ENCODE peak calls at places on chromosome 6, in six cellular contexts. P is stimulated activated CD4-positive, alpha-beta T cell treated with anti-CD3 and anti-CD28 coated beads, Interleukin-12 subunit alpha, Interleukin-12 subunit beta, amount 100 ng/mL, for 4 hours; G is upper lobe of right lung; N is HCT116; K is memory B cell; Y is GM12865. C is an unnamed sample.

GRCh38 chr6:79040083-79040482 is 38.0 kb downstream of the PHIP start:
- DNase-seq in N (no peak), K (no peak), P (no peak), Y (peak), G (no peak), C (no peak)

GRCh38 chr6:96465321-96465903 is 56.2 kb upstream of the UFL1 start:
- DNase-seq in G (no peak), P (no peak), Y (peak), K (no peak), N (no peak), C (no peak)

GRCh38 chr6:78347191-78347916 is 520.0 kb upstream of the IRAK1BP1 start:
- DNase-seq in Y (no peak), N (no peak), G (no peak), P (no peak), K (no peak), C (no peak)

GRCh38 chr6:135052939-135053338 is 1.7 kb downstream of the HBS1L start:
- DNase-seq in N (no peak), P (no peak), G (no peak), K (no peak), Y (no peak), C (no peak)

GRCh38 chr6:104705095-104705707 is 154.5 kb downstream of the HACE1 start:
- DNase-seq in Y (peak), N (no peak), G (no peak), P (no peak), K (no peak), C (peak)

GRCh38 chr6:107560657-107561056 is 70.7 kb downstream of the SOBP start:
- DNase-seq in K (no peak), N (no peak), P (no peak), Y (no peak), G (no peak), C (no peak)

GRCh38 chr6:87183687-87184086 is 28.3 kb downstream of the ZNF292 start:
- DNase-seq in N (no peak), P (no peak), G (no peak), Y (peak), K (no peak), C (no peak)

GRCh38 chr6:109059591-109060021 is 35.0 kb downstream of the SESN1 start:
- DNase-seq in G (no peak), P (no peak), N (no peak), K (no peak), Y (peak), C (peak)

GRCh38 chr6:143337201-143337949 is 113.1 kb downstream of the ADAT2 start:
- DNase-seq in P (peak), G (no peak), N (peak), Y (peak), K (peak), C (peak)

GRCh38 chr6:43584892-43585570 is 9.0 kb downstream of the POLH start:
- DNase-seq in Y (no peak), K (no peak), G (no peak), P (no peak), N (no peak), C (no peak)

GRCh38 chr6:118899948-118900347 is 6.0 kb downstream of the ASF1A start:
- DNase-seq in Y (no peak), N (no peak), G (no peak), P (no peak), K (no peak), C (no peak)

GRCh38 chr6:134584809-134585528 is 267.1 kb upstream of the SGK1 start:
- DNase-seq in P (no peak), K (no peak), Y (no peak), N (no peak), G (no peak), C (no peak)

GRCh38 chr6:107786709-107787588 is 37.2 kb downstream of the SCML4 start:
- DNase-seq in P (no peak), G (no peak), K (no peak), N (no peak), Y (peak), C (peak)

GRCh38 chr6:44508646-44509045 is 121.1 kb downstream of the CDC5L start:
- DNase-seq in Y (no peak), N (no peak), G (no peak), P (no peak), K (no peak), C (no peak)

GRCh38 chr6:11085758-11086435 is 7.7 kb upstream of the SMIM13 start:
- DNase-seq in G (no peak), N (no peak), Y (no peak), K (no peak), P (no peak), C (no peak)